ENCODE peak calls at places on chromosomes 3 and 15, in seven cellular contexts. One of them, this sample, is unnamed.
A peak's percentile ranks its signal among the peaks of the same experiment; 100 is the strongest.

GRCh38 chr3:127457094-127457475 is 133.4 kb downstream of the TPRA1 start:
- DNase-seq in HCT116: no peak
- DNase-seq in PC-3: peak; percentile 51
- DNase-seq in MM.1S: no peak
- DNase-seq in SK-N-SH: no peak
- DNase-seq in GM23338: peak; percentile 78
- DNase-seq in neural progenitor cell: peak; percentile 73
- DNase-seq in this sample: peak; percentile 91

GRCh38 chr3:45210308-45211038 is 15.6 kb downstream of the TMEM158 start:
- DNase-seq in HCT116: peak; percentile 70
- DNase-seq in GM23338: peak; percentile 90
- DNase-seq in SK-N-SH: peak; percentile 75
- DNase-seq in PC-3: peak; percentile 92
- DNase-seq in neural progenitor cell: peak; percentile 87
- DNase-seq in MM.1S: peak; percentile 71
- DNase-seq in this sample: peak; percentile 93

GRCh38 chr3:157608006-157608405 is 104.8 kb upstream of the VEPH1 start:
- DNase-seq in PC-3: no peak
- DNase-seq in MM.1S: no peak
- DNase-seq in SK-N-SH: no peak
- DNase-seq in HCT116: no peak
- DNase-seq in GM23338: no peak
- DNase-seq in neural progenitor cell: no peak
- DNase-seq in this sample: no peak

GRCh38 chr3:103210583-103210982 is 775.8 kb downstream of the ZPLD1 start:
- DNase-seq in HCT116: no peak
- DNase-seq in neural progenitor cell: no peak
- DNase-seq in SK-N-SH: no peak
- DNase-seq in GM23338: no peak
- DNase-seq in PC-3: no peak
- DNase-seq in MM.1S: no peak
- DNase-seq in this sample: no peak

GRCh38 chr15:73127302-73127936 is 75.2 kb downstream of the NEO1 start:
- DNase-seq in PC-3: peak; percentile 56
- DNase-seq in neural progenitor cell: peak; percentile 65
- DNase-seq in MM.1S: peak; percentile 58
- DNase-seq in HCT116: peak; percentile 18
- DNase-seq in GM23338: peak; percentile 74
- DNase-seq in SK-N-SH: peak; percentile 54
- DNase-seq in this sample: peak; percentile 56

GRCh38 chr3:55559651-55560423 is 72.7 kb upstream of the WNT5A start:
- DNase-seq in SK-N-SH: no peak
- DNase-seq in PC-3: no peak
- DNase-seq in MM.1S: no peak
- DNase-seq in GM23338: no peak
- DNase-seq in HCT116: no peak
- DNase-seq in neural progenitor cell: no peak
- DNase-seq in this sample: no peak

GRCh38 chr15:62779041-62779810 is 263.3 kb upstream of the TPM1 start:
- DNase-seq in GM23338: no peak
- DNase-seq in PC-3: peak; percentile 14
- DNase-seq in HCT116: no peak
- DNase-seq in neural progenitor cell: no peak
- DNase-seq in SK-N-SH: no peak
- DNase-seq in MM.1S: no peak
- DNase-seq in this sample: peak; percentile 72

GRCh38 chr15:77647961-77648360 is 15.2 kb upstream of the LINGO1 start:
- DNase-seq in neural progenitor cell: no peak
- DNase-seq in PC-3: no peak
- DNase-seq in GM23338: no peak
- DNase-seq in MM.1S: no peak
- DNase-seq in HCT116: no peak
- DNase-seq in SK-N-SH: no peak
- DNase-seq in this sample: no peak

GRCh38 chr3:153601422-153601853 is 439.4 kb downstream of the RAP2B start:
- DNase-seq in MM.1S: no peak
- DNase-seq in PC-3: peak; percentile 45
- DNase-seq in GM23338: no peak
- DNase-seq in HCT116: no peak
- DNase-seq in SK-N-SH: no peak
- DNase-seq in neural progenitor cell: peak; percentile 24
- DNase-seq in this sample: peak; percentile 17

GRCh38 chr15:81744364-81744763 is 301.5 kb downstream of the MEX3B start:
- DNase-seq in HCT116: no peak
- DNase-seq in neural progenitor cell: no peak
- DNase-seq in SK-N-SH: no peak
- DNase-seq in PC-3: no peak
- DNase-seq in GM23338: peak; percentile 56
- DNase-seq in MM.1S: no peak
- DNase-seq in this sample: no peak

GRCh38 chr15:38559131-38559530 is 5.5 kb downstream of the RASGRP1 start:
- DNase-seq in SK-N-SH: peak; percentile 22
- DNase-seq in neural progenitor cell: no peak
- DNase-seq in MM.1S: no peak
- DNase-seq in PC-3: no peak
- DNase-seq in GM23338: no peak
- DNase-seq in HCT116: no peak
- DNase-seq in this sample: peak; percentile 14

GRCh38 chr15:38883987-38884386 is 319.4 kb upstream of the RASGRP1 start:
- DNase-seq in MM.1S: no peak
- DNase-seq in HCT116: no peak
- DNase-seq in PC-3: no peak
- DNase-seq in neural progenitor cell: no peak
- DNase-seq in SK-N-SH: peak; percentile 67
- DNase-seq in GM23338: no peak
- DNase-seq in this sample: peak; percentile 43

GRCh38 chr15:96273317-96274086 is 57.0 kb upstream of the NR2F2 start:
- DNase-seq in neural progenitor cell: no peak
- DNase-seq in GM23338: no peak
- DNase-seq in SK-N-SH: no peak
- DNase-seq in MM.1S: no peak
- DNase-seq in HCT116: peak; percentile 100
- DNase-seq in PC-3: peak; percentile 98
- DNase-seq in this sample: peak; percentile 99

GRCh38 chr15:90021108-90021507 is 20.0 kb downstream of the ZNF710 start:
- DNase-seq in PC-3: no peak
- DNase-seq in HCT116: no peak
- DNase-seq in SK-N-SH: no peak
- DNase-seq in neural progenitor cell: no peak
- DNase-seq in GM23338: no peak
- DNase-seq in MM.1S: peak; percentile 82
- DNase-seq in this sample: no peak

GRCh38 chr15:76986743-76987142 is 8.2 kb upstream of the PSTPIP1 start:
- DNase-seq in GM23338: no peak
- DNase-seq in HCT116: no peak
- DNase-seq in PC-3: no peak
- DNase-seq in SK-N-SH: no peak
- DNase-seq in neural progenitor cell: no peak
- DNase-seq in MM.1S: no peak
- DNase-seq in this sample: no peak

GRCh38 chr3:120182613-120183524 is 88.6 kb upstream of the GSK3B start:
- DNase-seq in PC-3: peak; percentile 67
- DNase-seq in MM.1S: no peak
- DNase-seq in neural progenitor cell: no peak
- DNase-seq in SK-N-SH: no peak
- DNase-seq in GM23338: peak; percentile 30
- DNase-seq in HCT116: peak; percentile 26
- DNase-seq in this sample: peak; percentile 77

GRCh38 chr15:67796728-67797127 is 28.6 kb upstream of the SKOR1 start:
- DNase-seq in HCT116: no peak
- DNase-seq in MM.1S: no peak
- DNase-seq in SK-N-SH: no peak
- DNase-seq in GM23338: no peak
- DNase-seq in neural progenitor cell: no peak
- DNase-seq in PC-3: no peak
- DNase-seq in this sample: no peak

GRCh38 chr3:43061101-43061895 is 44.6 kb downstream of the POMGNT2 start:
- DNase-seq in PC-3: no peak
- DNase-seq in HCT116: no peak
- DNase-seq in GM23338: no peak
- DNase-seq in MM.1S: no peak
- DNase-seq in neural progenitor cell: no peak
- DNase-seq in SK-N-SH: peak; percentile 36
- DNase-seq in this sample: no peak

GRCh38 chr15:99426431-99427105 is 139.2 kb upstream of the MEF2A start:
- DNase-seq in PC-3: no peak
- DNase-seq in MM.1S: no peak
- DNase-seq in GM23338: no peak
- DNase-seq in neural progenitor cell: no peak
- DNase-seq in HCT116: no peak
- DNase-seq in SK-N-SH: no peak
- DNase-seq in this sample: no peak

GRCh38 chr15:99425666-99426301 is 140.0 kb upstream of the MEF2A start:
- DNase-seq in SK-N-SH: no peak
- DNase-seq in PC-3: no peak
- DNase-seq in MM.1S: no peak
- DNase-seq in HCT116: no peak
- DNase-seq in GM23338: no peak
- DNase-seq in neural progenitor cell: no peak
- DNase-seq in this sample: no peak

GRCh38 chr15:99423186-99424130 is 142.3 kb upstream of the MEF2A start:
- DNase-seq in PC-3: no peak
- DNase-seq in neural progenitor cell: no peak
- DNase-seq in SK-N-SH: no peak
- DNase-seq in GM23338: no peak
- DNase-seq in HCT116: no peak
- DNase-seq in MM.1S: no peak
- DNase-seq in this sample: no peak

GRCh38 chr15:99424131-99424571 is 141.6 kb upstream of the MEF2A start:
- DNase-seq in neural progenitor cell: no peak
- DNase-seq in GM23338: no peak
- DNase-seq in HCT116: no peak
- DNase-seq in MM.1S: no peak
- DNase-seq in PC-3: no peak
- DNase-seq in SK-N-SH: no peak
- DNase-seq in this sample: no peak

GRCh38 chr15:99424978-99425665 is 140.7 kb upstream of the MEF2A start:
- DNase-seq in PC-3: peak; percentile 89
- DNase-seq in GM23338: no peak
- DNase-seq in MM.1S: no peak
- DNase-seq in HCT116: no peak
- DNase-seq in neural progenitor cell: no peak
- DNase-seq in SK-N-SH: peak; percentile 64
- DNase-seq in this sample: peak; percentile 82
- TF ChIP-seq EZH2phosphoT487 in PC-3: no peak
- TF ChIP-seq EZH2phosphoT487 in GM23338: no peak
- TF ChIP-seq EZH2phosphoT487 in MM.1S: no peak
- TF ChIP-seq EZH2phosphoT487 in HCT116: no peak
- TF ChIP-seq EZH2phosphoT487 in neural progenitor cell: no peak
- TF ChIP-seq EZH2phosphoT487 in SK-N-SH: no peak
- TF ChIP-seq EZH2phosphoT487 in this sample: no peak

DNA sequence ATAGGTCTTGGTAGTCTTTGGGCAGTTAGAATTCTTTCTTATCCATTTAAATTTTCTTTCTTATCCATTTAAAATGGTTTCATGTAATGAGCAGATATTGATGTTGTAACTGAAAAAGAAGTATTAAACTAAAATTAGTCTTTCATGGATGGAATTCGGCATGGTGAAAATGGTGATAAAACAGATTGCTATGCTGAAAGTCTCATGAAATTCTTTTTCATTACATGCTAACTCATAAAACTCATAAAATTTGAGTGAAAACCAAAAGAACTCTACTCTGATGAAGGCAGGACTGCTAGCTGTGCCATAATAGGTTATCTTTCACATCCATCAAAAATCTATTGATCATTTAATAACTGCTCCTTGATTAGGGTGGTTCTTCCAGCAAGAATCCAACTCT is 3.9 kb upstream of the CD96 start:
- DNase-seq in GM23338: no peak
- DNase-seq in MM.1S: no peak
- DNase-seq in HCT116: no peak
- DNase-seq in SK-N-SH: no peak
- DNase-seq in neural progenitor cell: no peak
- DNase-seq in PC-3: peak; percentile 35
- DNase-seq in this sample: peak; percentile 13
- TF ChIP-seq EZH2phosphoT487 in GM23338: no peak
- TF ChIP-seq EZH2phosphoT487 in MM.1S: no peak
- TF ChIP-seq EZH2phosphoT487 in HCT116: no peak
- TF ChIP-seq EZH2phosphoT487 in SK-N-SH: no peak
- TF ChIP-seq EZH2phosphoT487 in neural progenitor cell: no peak
- TF ChIP-seq EZH2phosphoT487 in PC-3: no peak
- TF ChIP-seq EZH2phosphoT487 in this sample: no peak

GRCh38 chr3:190225186-190225692 is 97.0 kb downstream of the CLDN1 start:
- DNase-seq in GM23338: peak; percentile 59
- DNase-seq in PC-3: peak; percentile 78
- DNase-seq in neural progenitor cell: peak; percentile 30
- DNase-seq in HCT116: peak; percentile 10
- DNase-seq in MM.1S: peak; percentile 56
- DNase-seq in SK-N-SH: peak; percentile 2
- DNase-seq in this sample: peak; percentile 64
- TF ChIP-seq EZH2phosphoT487 in GM23338: no peak
- TF ChIP-seq EZH2phosphoT487 in PC-3: no peak
- TF ChIP-seq EZH2phosphoT487 in neural progenitor cell: no peak
- TF ChIP-seq EZH2phosphoT487 in HCT116: no peak
- TF ChIP-seq EZH2phosphoT487 in MM.1S: no peak
- TF ChIP-seq EZH2phosphoT487 in SK-N-SH: no peak
- TF ChIP-seq EZH2phosphoT487 in this sample: no peak

GRCh38 chr3:69367586-69367985 is 18.3 kb downstream of the FRMD4B start:
- DNase-seq in PC-3: no peak
- DNase-seq in HCT116: no peak
- DNase-seq in MM.1S: no peak
- DNase-seq in neural progenitor cell: no peak
- DNase-seq in GM23338: no peak
- DNase-seq in SK-N-SH: no peak
- DNase-seq in this sample: no peak

GRCh38 chr3:69368129-69368741 is 17.7 kb downstream of the FRMD4B start:
- DNase-seq in PC-3: no peak
- DNase-seq in HCT116: no peak
- DNase-seq in MM.1S: peak; percentile 95
- DNase-seq in neural progenitor cell: no peak
- DNase-seq in GM23338: peak; percentile 17
- DNase-seq in SK-N-SH: no peak
- DNase-seq in this sample: no peak

GRCh38 chr3:69370156-69370944 is 15.5 kb downstream of the FRMD4B start:
- DNase-seq in SK-N-SH: no peak
- DNase-seq in PC-3: peak; percentile 23
- DNase-seq in MM.1S: no peak
- DNase-seq in HCT116: no peak
- DNase-seq in GM23338: no peak
- DNase-seq in neural progenitor cell: no peak
- DNase-seq in this sample: peak; percentile 70

GRCh38 chr3:69370945-69371301 is 15.0 kb downstream of the FRMD4B start:
- DNase-seq in MM.1S: no peak
- DNase-seq in GM23338: peak; percentile 21
- DNase-seq in HCT116: no peak
- DNase-seq in neural progenitor cell: no peak
- DNase-seq in SK-N-SH: no peak
- DNase-seq in PC-3: no peak
- DNase-seq in this sample: peak; percentile 55
- TF ChIP-seq EZH2phosphoT487 in MM.1S: no peak
- TF ChIP-seq EZH2phosphoT487 in GM23338: no peak
- TF ChIP-seq EZH2phosphoT487 in HCT116: no peak
- TF ChIP-seq EZH2phosphoT487 in neural progenitor cell: no peak
- TF ChIP-seq EZH2phosphoT487 in SK-N-SH: no peak
- TF ChIP-seq EZH2phosphoT487 in PC-3: no peak
- TF ChIP-seq EZH2phosphoT487 in this sample: no peak

This sample was measured in GM23248.